ENCODE peak calls at places on chromosomes 3 and 15, in four cellular contexts. C is ovary, M is NB4, O is body of pancreas. U is an unnamed sample.

GRCh38 chr3:197022405-197023231 is 7.0 kb downstream of the MELTF start:
- DNase-seq in M (no peak), C (no peak), O (no peak), U (no peak)

GRCh38 chr3:183823963-183824362 is 1.4 kb downstream of the MAP6D1 start:
- DNase-seq in C (no peak), M (no peak), O (no peak), U (no peak)

GRCh38 chr15:91067026-91067425 is 33.0 kb upstream of the SV2B start:
- DNase-seq in O (no peak), M (no peak), C (no peak), U (no peak)

GRCh38 chr3:183202004-183202722 is 39.6 kb upstream of the LAMP3 start:
- DNase-seq in O (no peak), M (no peak), C (no peak), U (no peak)

GRCh38 chr3:178384302-178384939 is 151.8 kb upstream of the KCNMB2 start:
- DNase-seq in M (no peak), C (no peak), O (no peak), U (no peak)

GRCh38 chr3:176919836-176920760 is 277.2 kb downstream of the TBL1XR1 start:
- DNase-seq in M (no peak), O (peak), C (no peak), U (no peak)

GRCh38 chr15:33021806-33022389 is 172.6 kb downstream of the FMN1 start:
- DNase-seq in M (peak), C (no peak), O (no peak), U (no peak)

GRCh38 chr3:97291901-97292300 is 472.7 kb upstream of the ARL6 start:
- DNase-seq in C (no peak), M (no peak), O (no peak), U (no peak)

GRCh38 chr15:55627730-55628368 is 39.7 kb upstream of the PYGO1 start:
- DNase-seq in O (no peak), M (peak), C (no peak), U (peak)

GRCh38 chr3:16667633-16668032 is 62.4 kb upstream of the DAZL start:
- DNase-seq in M (no peak), O (no peak), C (no peak), U (no peak)

GRCh38 chr3:52119056-52119455 is 35.2 kb downstream of the POC1A start:
- DNase-seq in M (no peak), O (no peak), C (no peak), U (no peak)

GRCh38 chr3:117547956-117548550 is 838.5 kb downstream of the TUSC7 start:
- DNase-seq in O (no peak), C (no peak), M (no peak), U (no peak)

GRCh38 chr3:187902938-187903337 is 157.7 kb upstream of the BCL6 start:
- DNase-seq in C (no peak), O (no peak), M (no peak), U (no peak)

GRCh38 chr3:4584537-4585249 is 91.5 kb downstream of the ITPR1 start:
- DNase-seq in C (peak), O (no peak), M (peak), U (no peak)
- H3K4me3 ChIP-seq in C (peak), O (no peak), M (peak), U (peak)

GRCh38 chr3:129626744-129627349 is 20.4 kb upstream of the PLXND1 start:
- DNase-seq in O (peak), C (peak), M (peak), U (peak)
- TF ChIP-seq POLR2A in O (peak), C (peak), M (peak), U (no peak)

GRCh38 chr15:69210574-69210973 is 50.1 kb downstream of the GLCE start:
- DNase-seq in M (no peak), O (no peak), C (no peak), U (no peak)

GRCh38 chr15:69209661-69210060 is 49.2 kb downstream of the GLCE start:
- DNase-seq in M (no peak), O (no peak), C (no peak), U (no peak)

GRCh38 chr15:69215636-69216035 is 55.2 kb downstream of the GLCE start:
- DNase-seq in O (no peak), M (no peak), C (no peak), U (no peak)

GRCh38 chr15:69217381-69217780 is 56.9 kb downstream of the GLCE start:
- DNase-seq in C (no peak), M (no peak), O (no peak), U (no peak)

GRCh38 chr15:69213786-69214185 is 53.4 kb downstream of the GLCE start:
- DNase-seq in C (no peak), M (no peak), O (no peak), U (no peak)
- TF ChIP-seq CTCF in C (no peak), M (peak), O (no peak), U (peak)

GRCh38 chr3:134002326-134002725 is 27.4 kb downstream of the SLCO2A1 start:
- DNase-seq in O (no peak), M (no peak), C (no peak), U (no peak)

GRCh38 chr3:133999891-134000685 is 29.6 kb downstream of the SLCO2A1 start:
- DNase-seq in C (no peak), O (no peak), M (no peak), U (no peak)

GRCh38 chr3:134004841-134005240 is 24.9 kb downstream of the SLCO2A1 start:
- DNase-seq in M (no peak), C (no peak), O (no peak), U (no peak)

GRCh38 chr3:134001251-134001650 is 28.5 kb downstream of the SLCO2A1 start:
- DNase-seq in C (no peak), M (no peak), O (no peak), U (no peak)

GRCh38 chr3:134003066-134003465 is 26.7 kb downstream of the SLCO2A1 start:
- DNase-seq in C (no peak), M (no peak), O (no peak), U (no peak)
- H3K4me3 ChIP-seq in C (no peak), M (no peak), O (no peak), U (no peak)